ENCODE peak calls at places on chromosomes 13 and 19, in nine cellular contexts. One of them, this sample, is unnamed.
A peak's percentile ranks its signal among the peaks of the same experiment; 100 is the strongest.

GRCh38 chr19:56393119-56394012 is at the start of gene ZNF582:
- DNase-seq in tibial artery: peak; percentile 97
- DNase-seq in left ventricle myocardium inferior: peak; percentile 96
- DNase-seq in A673: peak; percentile 98
- DNase-seq in ovary: peak; percentile 94
- DNase-seq in IMR-90: peak; percentile 95
- DNase-seq in adrenal gland: peak; percentile 99
- DNase-seq in heart right ventricle: peak; percentile 97
- DNase-seq in tibial nerve: peak; percentile 88
- DNase-seq in this sample: peak; percentile 98

GRCh38 chr19:43594710-43595604 is 977 bp downstream of the IRGQ start:
- DNase-seq in tibial artery: no peak
- DNase-seq in left ventricle myocardium inferior: no peak
- DNase-seq in A673: peak; percentile 80
- DNase-seq in ovary: peak; percentile 63
- DNase-seq in IMR-90: peak; percentile 69
- DNase-seq in adrenal gland: peak; percentile 82
- DNase-seq in heart right ventricle: no peak
- DNase-seq in tibial nerve: no peak
- DNase-seq in this sample: peak; percentile 82

GRCh38 chr13:72839831-72840426 is 58.0 kb downstream of the PIBF1 start:
- DNase-seq in tibial artery: no peak
- DNase-seq in left ventricle myocardium inferior: peak; percentile 17
- DNase-seq in A673: peak; percentile 43
- DNase-seq in ovary: no peak
- DNase-seq in IMR-90: peak; percentile 42
- DNase-seq in adrenal gland: peak; percentile 68
- DNase-seq in heart right ventricle: no peak
- DNase-seq in tibial nerve: no peak
- DNase-seq in this sample: no peak

GRCh38 chr19:5147971-5148793 is 179.3 kb downstream of the KDM4B start:
- DNase-seq in tibial artery: peak; percentile 70
- DNase-seq in left ventricle myocardium inferior: peak; percentile 10
- DNase-seq in A673: peak; percentile 55
- DNase-seq in ovary: peak; percentile 17
- DNase-seq in IMR-90: no peak
- DNase-seq in adrenal gland: no peak
- DNase-seq in heart right ventricle: no peak
- DNase-seq in tibial nerve: no peak
- DNase-seq in this sample: peak; percentile 79

GRCh38 chr13:99382428-99383133 is 75.4 kb upstream of the GPR183 start:
- DNase-seq in tibial artery: no peak
- DNase-seq in left ventricle myocardium inferior: no peak
- DNase-seq in A673: no peak
- DNase-seq in ovary: no peak
- DNase-seq in IMR-90: no peak
- DNase-seq in adrenal gland: peak; percentile 27
- DNase-seq in heart right ventricle: no peak
- DNase-seq in tibial nerve: no peak
- DNase-seq in this sample: no peak

GRCh38 chr19:48639483-48640375 is 2.5 kb upstream of the DBP start:
- DNase-seq in tibial artery: no peak
- DNase-seq in left ventricle myocardium inferior: no peak
- DNase-seq in A673: no peak
- DNase-seq in ovary: peak; percentile 52
- DNase-seq in IMR-90: no peak
- DNase-seq in adrenal gland: peak; percentile 75
- DNase-seq in heart right ventricle: peak; percentile 26
- DNase-seq in tibial nerve: no peak
- DNase-seq in this sample: no peak

GRCh38 chr13:33322965-33323668 is 37.6 kb upstream of the STARD13 start:
- DNase-seq in tibial artery: no peak
- DNase-seq in left ventricle myocardium inferior: no peak
- DNase-seq in A673: peak; percentile 66
- DNase-seq in ovary: no peak
- DNase-seq in IMR-90: no peak
- DNase-seq in adrenal gland: no peak
- DNase-seq in heart right ventricle: no peak
- DNase-seq in tibial nerve: no peak
- DNase-seq in this sample: no peak

GRCh38 chr13:47017476-47017875 is 120.6 kb upstream of the HTR2A start:
- DNase-seq in tibial artery: no peak
- DNase-seq in left ventricle myocardium inferior: no peak
- DNase-seq in A673: no peak
- DNase-seq in ovary: no peak
- DNase-seq in IMR-90: peak; percentile 28
- DNase-seq in adrenal gland: no peak
- DNase-seq in heart right ventricle: no peak
- DNase-seq in tibial nerve: no peak
- DNase-seq in this sample: no peak

GRCh38 chr13:85462792-85463425 is 336.3 kb downstream of the SLITRK6 start:
- DNase-seq in tibial artery: no peak
- DNase-seq in left ventricle myocardium inferior: no peak
- DNase-seq in A673: no peak
- DNase-seq in ovary: no peak
- DNase-seq in IMR-90: no peak
- DNase-seq in adrenal gland: no peak
- DNase-seq in heart right ventricle: no peak
- DNase-seq in tibial nerve: no peak
- DNase-seq in this sample: no peak

GRCh38 chr19:53621885-53622710 is 9.7 kb upstream of the DPRX start:
- DNase-seq in tibial artery: no peak
- DNase-seq in left ventricle myocardium inferior: no peak
- DNase-seq in A673: no peak
- DNase-seq in ovary: no peak
- DNase-seq in IMR-90: no peak
- DNase-seq in adrenal gland: no peak
- DNase-seq in heart right ventricle: no peak
- DNase-seq in tibial nerve: no peak
- DNase-seq in this sample: no peak

GRCh38 chr19:33630880-33631627 is 9.3 kb downstream of the CHST8 start:
- DNase-seq in tibial artery: no peak
- DNase-seq in left ventricle myocardium inferior: no peak
- DNase-seq in A673: no peak
- DNase-seq in ovary: no peak
- DNase-seq in IMR-90: no peak
- DNase-seq in adrenal gland: peak; percentile 44
- DNase-seq in heart right ventricle: no peak
- DNase-seq in tibial nerve: no peak
- DNase-seq in this sample: peak; percentile 40

GRCh38 chr13:30862707-30863106 is 43.4 kb upstream of the MEDAG start:
- DNase-seq in tibial artery: peak; percentile 95
- DNase-seq in left ventricle myocardium inferior: peak; percentile 46
- DNase-seq in A673: no peak
- DNase-seq in ovary: peak; percentile 73
- DNase-seq in IMR-90: no peak
- DNase-seq in adrenal gland: peak; percentile 63
- DNase-seq in heart right ventricle: no peak
- DNase-seq in tibial nerve: no peak
- DNase-seq in this sample: peak; percentile 87

GRCh38 chr19:36032251-36033104 is at the start of gene CLIP3:
- DNase-seq in tibial artery: peak; percentile 86
- DNase-seq in left ventricle myocardium inferior: peak; percentile 69
- DNase-seq in A673: peak; percentile 81
- DNase-seq in ovary: peak; percentile 87
- DNase-seq in IMR-90: peak; percentile 62
- DNase-seq in adrenal gland: peak; percentile 75
- DNase-seq in heart right ventricle: peak; percentile 70
- DNase-seq in tibial nerve: no peak
- DNase-seq in this sample: peak; percentile 93

GRCh38 chr19:49912965-49913685 is 15.9 kb upstream of the ATF5 start:
- DNase-seq in tibial artery: no peak
- DNase-seq in left ventricle myocardium inferior: no peak
- DNase-seq in A673: no peak
- DNase-seq in ovary: peak; percentile 56
- DNase-seq in IMR-90: peak; percentile 44
- DNase-seq in adrenal gland: no peak
- DNase-seq in heart right ventricle: no peak
- DNase-seq in tibial nerve: no peak
- DNase-seq in this sample: no peak

GRCh38 chr19:39409886-39410619 is 2.4 kb upstream of the PLEKHG2 start:
- DNase-seq in tibial artery: peak; percentile 93
- DNase-seq in left ventricle myocardium inferior: peak; percentile 87
- DNase-seq in A673: no peak
- DNase-seq in ovary: peak; percentile 89
- DNase-seq in IMR-90: no peak
- DNase-seq in adrenal gland: peak; percentile 82
- DNase-seq in heart right ventricle: peak; percentile 83
- DNase-seq in tibial nerve: peak; percentile 75
- DNase-seq in this sample: peak; percentile 95

GRCh38 chr19:11538232-11539036 is at the start of gene CNN1:
- DNase-seq in tibial artery: peak; percentile 96
- DNase-seq in left ventricle myocardium inferior: peak; percentile 66
- DNase-seq in A673: peak; percentile 41
- DNase-seq in ovary: peak; percentile 85
- DNase-seq in IMR-90: peak; percentile 90
- DNase-seq in adrenal gland: peak; percentile 77
- DNase-seq in heart right ventricle: peak; percentile 80
- DNase-seq in tibial nerve: no peak
- DNase-seq in this sample: peak; percentile 95

GRCh38 chr19:1082165-1082927 is 12.8 kb downstream of the POLR2E start:
- DNase-seq in tibial artery: no peak
- DNase-seq in left ventricle myocardium inferior: no peak
- DNase-seq in A673: peak; percentile 85
- DNase-seq in ovary: peak; percentile 66
- DNase-seq in IMR-90: no peak
- DNase-seq in adrenal gland: no peak
- DNase-seq in heart right ventricle: no peak
- DNase-seq in tibial nerve: no peak
- DNase-seq in this sample: no peak

GRCh38 chr19:5681446-5682292 is 842 bp downstream of the HSD11B1L start:
- DNase-seq in tibial artery: no peak
- DNase-seq in left ventricle myocardium inferior: no peak
- DNase-seq in A673: no peak
- DNase-seq in ovary: peak; percentile 42
- DNase-seq in IMR-90: no peak
- DNase-seq in adrenal gland: no peak
- DNase-seq in heart right ventricle: no peak
- DNase-seq in tibial nerve: no peak
- DNase-seq in this sample: no peak

GRCh38 chr13:102978168-102978567 is 88.0 kb downstream of the SLC10A2 start:
- DNase-seq in tibial artery: no peak
- DNase-seq in left ventricle myocardium inferior: no peak
- DNase-seq in A673: no peak
- DNase-seq in ovary: no peak
- DNase-seq in IMR-90: no peak
- DNase-seq in adrenal gland: no peak
- DNase-seq in heart right ventricle: no peak
- DNase-seq in tibial nerve: no peak
- DNase-seq in this sample: no peak

GRCh38 chr13:74966814-74967213 is 515.2 kb downstream of the TBC1D4 start:
- DNase-seq in tibial artery: no peak
- DNase-seq in left ventricle myocardium inferior: no peak
- DNase-seq in A673: peak; percentile 3
- DNase-seq in ovary: no peak
- DNase-seq in IMR-90: no peak
- DNase-seq in adrenal gland: no peak
- DNase-seq in heart right ventricle: peak; percentile 67
- DNase-seq in tibial nerve: no peak
- DNase-seq in this sample: no peak

GRCh38 chr13:50152224-50152623 is 137.0 kb downstream of the KCNRG start:
- DNase-seq in tibial artery: no peak
- DNase-seq in left ventricle myocardium inferior: no peak
- DNase-seq in A673: no peak
- DNase-seq in ovary: no peak
- DNase-seq in IMR-90: no peak
- DNase-seq in adrenal gland: no peak
- DNase-seq in heart right ventricle: no peak
- DNase-seq in tibial nerve: no peak
- DNase-seq in this sample: no peak
- H3K27ac ChIP-seq in tibial artery: no peak overlapping the region
- H3K27ac ChIP-seq in left ventricle myocardium inferior: no peak overlapping the region
- H3K27ac ChIP-seq in A673: no peak overlapping the region
- H3K27ac ChIP-seq in ovary: no peak overlapping the region
- H3K27ac ChIP-seq in IMR-90: peak overlapping the region; percentile 20
- H3K27ac ChIP-seq in adrenal gland: no peak overlapping the region
- H3K27ac ChIP-seq in heart right ventricle: peak overlapping the region; percentile 44
- H3K27ac ChIP-seq in tibial nerve: peak overlapping the region; percentile 46
- H3K27ac ChIP-seq in this sample: no peak overlapping the region

GRCh38 chr13:19961924-19962323 is 3.4 kb downstream of the ZMYM2 start:
- DNase-seq in tibial artery: no peak
- DNase-seq in left ventricle myocardium inferior: no peak
- DNase-seq in A673: no peak
- DNase-seq in ovary: no peak
- DNase-seq in IMR-90: peak; percentile 31
- DNase-seq in adrenal gland: no peak
- DNase-seq in heart right ventricle: no peak
- DNase-seq in tibial nerve: no peak
- DNase-seq in this sample: no peak
- H3K4me3 ChIP-seq in tibial artery: no peak overlapping the region
- H3K4me3 ChIP-seq in left ventricle myocardium inferior: no peak overlapping the region
- H3K4me3 ChIP-seq in A673: no peak overlapping the region
- H3K4me3 ChIP-seq in ovary: no peak overlapping the region
- H3K4me3 ChIP-seq in IMR-90: no peak overlapping the region
- H3K4me3 ChIP-seq in adrenal gland: no peak overlapping the region
- H3K4me3 ChIP-seq in heart right ventricle: no peak overlapping the region
- H3K4me3 ChIP-seq in tibial nerve: no peak overlapping the region
- H3K4me3 ChIP-seq in this sample: no peak overlapping the region

GRCh38 chr19:41226874-41227390 is 7.9 kb downstream of the AXL start:
- DNase-seq in tibial artery: no peak
- DNase-seq in left ventricle myocardium inferior: no peak
- DNase-seq in A673: no peak
- DNase-seq in ovary: no peak
- DNase-seq in IMR-90: no peak
- DNase-seq in adrenal gland: no peak
- DNase-seq in heart right ventricle: no peak
- DNase-seq in tibial nerve: no peak
- DNase-seq in this sample: no peak
- H3K4me1 ChIP-seq in tibial artery: no peaks in the 10 kb centered on the region
- H3K4me1 ChIP-seq in left ventricle myocardium inferior: peaks cover 20% of the 10 kb centered on the region
- H3K4me1 ChIP-seq in A673: peaks cover 6% of the 10 kb centered on the region
- H3K4me1 ChIP-seq in ovary: peaks cover 6% of the 10 kb centered on the region
- H3K4me1 ChIP-seq in IMR-90: peaks cover 31% of the 10 kb centered on the region
- H3K4me1 ChIP-seq in adrenal gland: peaks cover 24% of the 10 kb centered on the region
- H3K4me1 ChIP-seq in heart right ventricle: peaks cover 21% of the 10 kb centered on the region
- H3K4me1 ChIP-seq in tibial nerve: no peaks in the 10 kb centered on the region
- H3K4me1 ChIP-seq in this sample: no peaks in the 10 kb centered on the region

DNA sequence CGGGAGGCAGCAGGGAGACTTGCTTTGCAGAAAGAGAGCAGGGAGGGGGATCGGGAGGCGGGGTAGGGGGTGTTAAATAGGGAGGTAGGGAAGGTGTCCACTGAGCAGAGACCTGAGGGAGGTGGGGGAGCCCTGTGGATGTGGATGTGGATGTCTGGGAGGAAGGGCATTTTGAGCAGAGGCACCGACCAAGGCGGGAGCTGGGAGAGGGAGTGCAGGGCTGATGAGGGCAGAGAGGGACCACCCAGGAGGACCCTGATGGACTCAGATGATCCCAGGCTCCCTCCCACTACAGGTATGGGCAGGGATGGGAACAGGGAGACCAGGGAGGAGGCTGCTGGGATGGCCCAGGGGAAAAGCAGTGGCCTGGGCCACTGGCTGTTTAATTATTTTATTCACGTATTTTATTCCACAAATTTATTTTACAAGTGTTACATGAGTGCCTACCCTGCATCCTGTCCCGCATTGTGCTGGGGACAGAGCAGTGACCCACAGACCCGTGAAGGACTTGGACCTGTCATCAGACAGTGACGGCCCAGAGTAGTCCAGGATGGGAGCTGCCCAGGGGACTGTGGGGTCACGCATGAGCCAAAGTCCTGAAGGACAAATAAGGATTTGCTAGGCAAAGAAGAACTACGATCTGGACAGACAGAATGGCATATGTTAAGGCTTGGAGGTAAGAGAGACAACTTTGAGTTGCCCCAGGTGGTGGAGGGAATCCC is 5.3 kb downstream of the GRAMD1A start:
- DNase-seq in tibial artery: no peak
- DNase-seq in left ventricle myocardium inferior: no peak
- DNase-seq in A673: no peak
- DNase-seq in ovary: no peak
- DNase-seq in IMR-90: no peak
- DNase-seq in adrenal gland: no peak
- DNase-seq in heart right ventricle: no peak
- DNase-seq in tibial nerve: no peak
- DNase-seq in this sample: no peak
- H3K27ac ChIP-seq in tibial artery: no peak overlapping the region
- H3K27ac ChIP-seq in left ventricle myocardium inferior: peak overlapping the region; percentile 76
- H3K27ac ChIP-seq in A673: no peak overlapping the region
- H3K27ac ChIP-seq in ovary: no peak overlapping the region
- H3K27ac ChIP-seq in IMR-90: peak overlapping the region; percentile 15
- H3K27ac ChIP-seq in adrenal gland: peak overlapping the region; percentile 65
- H3K27ac ChIP-seq in heart right ventricle: peak overlapping the region; percentile 37
- H3K27ac ChIP-seq in tibial nerve: no peak overlapping the region
- H3K27ac ChIP-seq in this sample: no peak overlapping the region

This sample was measured in aorta.